ENCODE peak calls at places on chromosomes 3 and 15, in six cellular contexts. V, E, M, O, K and W are unnamed samples.

GRCh38 chr15:66876731-66877545 is 174.9 kb downstream of the SMAD6 start:
- DNase-seq in O (no peak), E (no peak), K (no peak), M (no peak), V (no peak), W (no peak)

GRCh38 chr3:133487920-133488540 is 85.5 kb upstream of the CDV3 start:
- DNase-seq in O (no peak), V (peak), E (peak), K (peak), M (no peak), W (no peak)

GRCh38 chr3:172208586-172209332 is 169.4 kb downstream of the FNDC3B start:
- DNase-seq in O (no peak), M (no peak), V (no peak), K (peak), E (no peak), W (no peak)

GRCh38 chr3:132211896-132212295 is 105.3 kb upstream of the ACP3 start:
- DNase-seq in O (no peak), M (no peak), E (no peak), V (no peak), K (no peak), W (no peak)

GRCh38 chr15:95371664-95372063 is 958.8 kb upstream of the NR2F2 start:
- DNase-seq in V (no peak), M (no peak), K (no peak), E (no peak), O (no peak), W (no peak)

GRCh38 chr3:111252795-111253194 is 181.2 kb downstream of the NECTIN3 start:
- DNase-seq in K (peak), V (no peak), E (no peak), M (peak), O (no peak), W (peak)

GRCh38 chr3:29335921-29336320 is 55.0 kb downstream of the RBMS3 start:
- DNase-seq in V (no peak), M (no peak), O (no peak), K (no peak), E (no peak), W (no peak)

GRCh38 chr3:177308911-177309310 is 111.6 kb upstream of the TBL1XR1 start:
- DNase-seq in M (no peak), O (no peak), E (no peak), V (no peak), K (no peak), W (no peak)

GRCh38 chr15:91885714-91886265 is 32.3 kb downstream of the SLCO3A1 start:
- DNase-seq in V (no peak), E (no peak), K (no peak), O (no peak), M (no peak), W (no peak)

GRCh38 chr3:151085227-151085888 is at the start of gene MED12L:
- DNase-seq in E (peak), K (peak), M (peak), O (no peak), V (no peak), W (peak)

GRCh38 chr3:147407495-147408179 is 1.3 kb upstream of the ZIC4 start:
- DNase-seq in E (no peak), O (no peak), V (no peak), K (no peak), M (no peak), W (no peak)

GRCh38 chr3:35638640-35639250 is 580 bp upstream of the ARPP21 start:
- DNase-seq in E (no peak), K (no peak), V (no peak), O (no peak), M (no peak), W (no peak)

GRCh38 chr3:114451561-114452018 is 157.8 kb downstream of the TIGIT start:
- DNase-seq in E (no peak), V (no peak), M (no peak), O (no peak), K (no peak), W (peak)

GRCh38 chr3:170055209-170055608 is 17.4 kb downstream of the GPR160 start:
- DNase-seq in E (peak), K (no peak), V (no peak), O (no peak), M (peak), W (no peak)

GRCh38 chr3:197238842-197239241 is 59.6 kb downstream of the DLG1 start:
- DNase-seq in E (peak), V (no peak), M (no peak), K (no peak), O (no peak), W (no peak)

GRCh38 chr3:99394831-99395733 is 243.3 kb upstream of the COL8A1 start:
- DNase-seq in V (no peak), K (no peak), M (peak), O (no peak), E (no peak), W (no peak)

GRCh38 chr3:170180107-170180951 is 1.2 kb downstream of the PHC3 start:
- DNase-seq in V (no peak), E (peak), O (no peak), M (no peak), K (peak), W (peak)

GRCh38 chr3:72844436-72844999 is 3.7 kb downstream of the SHQ1 start:
- DNase-seq in E (peak), K (no peak), O (no peak), M (no peak), V (no peak), W (no peak)

GRCh38 chr15:100766225-100767001 is 113.2 kb upstream of the ALDH1A3 start:
- DNase-seq in V (no peak), O (peak), K (no peak), E (no peak), M (no peak), W (no peak)

GRCh38 chr15:36590838-36591237 is 11.4 kb downstream of the CDIN1 start:
- DNase-seq in E (peak), M (no peak), O (no peak), V (no peak), K (no peak), W (no peak)

GRCh38 chr3:56468184-56469106 is at the start of gene ERC2:
- DNase-seq in E (no peak), K (peak), V (no peak), M (no peak), O (no peak), W (no peak)

GRCh38 chr3:187717572-187717971 is 15.2 kb upstream of the RTP2 start:
- DNase-seq in V (no peak), E (no peak), O (no peak), M (no peak), K (no peak), W (no peak)

GRCh38 chr15:90315276-90315982 is 36.7 kb upstream of the ZNF774 start:
- DNase-seq in O (peak), V (no peak), M (peak), K (peak), E (no peak), W (peak)

GRCh38 chr15:45637552-45638033 is 2.8 kb downstream of the SQOR start:
- DNase-seq in K (peak), M (peak), E (peak), V (peak), O (no peak), W (peak)

GRCh38 chr3:57094606-57095005 is 34.1 kb downstream of the SPATA12 start:
- DNase-seq in V (no peak), O (no peak), E (no peak), K (no peak), M (peak), W (no peak)

GRCh38 chr3:130905551-130905950 is 11.7 kb downstream of the ATP2C1 start:
- DNase-seq in K (peak), V (no peak), O (no peak), M (no peak), E (no peak), W (peak)

GRCh38 chr15:100339999-100340398 is 1.8 kb downstream of the ADAMTS17 start:
- DNase-seq in V (no peak), O (no peak), M (no peak), K (no peak), E (no peak), W (no peak)

GRCh38 chr15:94670436-94671034 is 439.2 kb downstream of the MCTP2 start:
- DNase-seq in M (peak), V (no peak), K (peak), O (no peak), E (peak), W (peak)

GRCh38 chr15:68478853-68479252 is 46.9 kb upstream of the ITGA11 start:
- DNase-seq in E (no peak), O (no peak), V (no peak), K (no peak), M (no peak), W (no peak)

GRCh38 chr3:40768536-40768935 is 243.8 kb downstream of the ZNF621 start:
- DNase-seq in K (peak), E (no peak), V (no peak), M (peak), O (no peak), W (no peak)

GRCh38 chr3:139597947-139598346 is 58.4 kb upstream of the RBP1 start:
- DNase-seq in O (no peak), V (no peak), E (no peak), K (no peak), M (no peak), W (peak)

GRCh38 chr3:78941587-78941986 is 826.2 kb downstream of the ROBO1 start:
- DNase-seq in V (no peak), O (no peak), E (peak), K (peak), M (peak), W (no peak)

GRCh38 chr3:184234671-184235380 is 5.4 kb downstream of the VWA5B2 start:
- DNase-seq in O (no peak), K (no peak), V (no peak), M (no peak), E (no peak), W (no peak)

GRCh38 chr15:89150762-89151305 is 62.6 kb downstream of the ABHD2 start:
- DNase-seq in M (no peak), V (no peak), K (no peak), O (no peak), E (no peak), W (peak)

GRCh38 chr3:182740710-182741109 is 52.6 kb upstream of the ATP11B start:
- DNase-seq in K (peak), O (no peak), E (peak), M (no peak), V (no peak), W (peak)

GRCh38 chr15:99037646-99038045 is 30.1 kb upstream of the PGPEP1L start:
- DNase-seq in E (no peak), V (no peak), M (no peak), K (no peak), O (no peak), W (no peak)

GRCh38 chr3:178097576-178097975 is 438.7 kb upstream of the KCNMB2 start:
- DNase-seq in E (no peak), M (peak), K (peak), O (no peak), V (no peak), W (no peak)

GRCh38 chr15:85329561-85330421 is 50.6 kb upstream of the AKAP13 start:
- DNase-seq in K (peak), E (peak), V (no peak), M (no peak), O (no peak), W (peak)

GRCh38 chr3:177071496-177072156 is 125.7 kb downstream of the TBL1XR1 start:
- DNase-seq in K (peak), E (no peak), M (no peak), V (no peak), O (no peak), W (no peak)

GRCh38 chr3:76958231-76958630 is 81.7 kb upstream of the ROBO2 start:
- DNase-seq in O (no peak), M (no peak), K (no peak), V (no peak), E (no peak), W (no peak)